ENCODE peak calls at places on chromosome 18, in ten cellular contexts. N, P, F, K, Z, H, M, Q, I and Y are unnamed samples. For H3K27me3 and H3K4me1, the result is how much of the 10 kb centered on the place peaks cover.

GRCh38 chr18:63518178-63519012 is 23.8 kb upstream of the SERPINB12 start:
- DNase-seq in N (peak), P (no peak), F (peak), K (no peak), Z (peak), H (no peak), M (peak), Q (peak), I (peak), Y (peak)

GRCh38 chr18:78853341-78853740 is 126.3 kb upstream of the SALL3 start:
- DNase-seq in N (no peak), P (no peak), F (no peak), K (no peak), Z (no peak), H (no peak), M (no peak), Q (no peak), I (no peak), Y (no peak)

GRCh38 chr18:58892536-58892935 is 27.9 kb downstream of the ZNF532 start:
- DNase-seq in N (no peak), P (no peak), F (no peak), K (no peak), Z (no peak), H (no peak), M (no peak), Q (no peak), I (no peak), Y (no peak)

GRCh38 chr18:3194947-3195612 is 24.7 kb downstream of the MYOM1 start:
- DNase-seq in N (no peak), P (no peak), F (no peak), K (peak), Z (no peak), H (no peak), M (no peak), Q (no peak), I (no peak), Y (no peak)

GRCh38 chr18:37564796-37565137 is 831 bp downstream of the CELF4 start:
- DNase-seq in N (peak), P (no peak), F (no peak), K (peak), Z (peak), H (peak), M (peak), Q (peak), I (peak), Y (no peak)

GRCh38 chr18:6728318-6728717 is 1.2 kb upstream of the ARHGAP28 start:
- DNase-seq in N (no peak), P (no peak), F (no peak), K (no peak), Z (no peak), H (no peak), M (no peak), Q (no peak), I (no peak), Y (no peak)

GRCh38 chr18:48555465-48555995 is 16.7 kb downstream of the CTIF start:
- DNase-seq in N (no peak), P (no peak), F (no peak), K (no peak), Z (no peak), H (no peak), M (no peak), Q (no peak), I (no peak), Y (no peak)

GRCh38 chr18:23855721-23856120 is 158.8 kb upstream of the TTC39C start:
- DNase-seq in N (no peak), P (no peak), F (no peak), K (no peak), Z (no peak), H (no peak), M (no peak), Q (no peak), I (no peak), Y (no peak)

GRCh38 chr18:28159055-28159454 is 17.9 kb downstream of the CDH2 start:
- DNase-seq in N (no peak), P (no peak), F (no peak), K (no peak), Z (no peak), H (no peak), M (no peak), Q (no peak), I (no peak), Y (no peak)

GRCh38 chr18:35242426-35242825 is 1.6 kb downstream of the ZNF397 start:
- DNase-seq in N (no peak), P (no peak), F (no peak), K (no peak), Z (no peak), H (no peak), M (no peak), Q (no peak), I (no peak), Y (no peak)

GRCh38 chr18:62037012-62037742 is 144.4 kb upstream of the RNF152 start:
- DNase-seq in N (no peak), P (no peak), F (no peak), K (peak), Z (no peak), H (no peak), M (no peak), Q (no peak), I (no peak), Y (no peak)

GRCh38 chr18:50266248-50266704 is at the start of gene CFAP53:
- DNase-seq in N (peak), P (peak), F (peak), K (peak), Z (peak), H (peak), M (peak), Q (peak), I (peak), Y (peak)

GRCh38 chr18:62880673-62881364 is 165.5 kb downstream of the PHLPP1 start:
- DNase-seq in N (no peak), P (no peak), F (no peak), K (no peak), Z (no peak), H (no peak), M (no peak), Q (no peak), I (no peak), Y (no peak)

GRCh38 chr18:23609390-23610008 is 23.2 kb upstream of the NPC1 start:
- DNase-seq in N (no peak), P (no peak), F (no peak), K (no peak), Z (no peak), H (no peak), M (no peak), Q (no peak), I (no peak), Y (peak)

GRCh38 chr18:69172046-69172445 is 228.6 kb upstream of the DOK6 start:
- DNase-seq in N (no peak), P (no peak), F (no peak), K (no peak), Z (no peak), H (no peak), M (no peak), Q (no peak), I (no peak), Y (no peak)

GRCh38 chr18:55856191-55856590 is 268.2 kb upstream of the TCF4 start:
- DNase-seq in N (no peak), P (peak), F (no peak), K (no peak), Z (no peak), H (no peak), M (no peak), Q (no peak), I (no peak), Y (no peak)

GRCh38 chr18:28113271-28114023 is 63.5 kb downstream of the CDH2 start:
- DNase-seq in N (no peak), P (no peak), F (no peak), K (no peak), Z (no peak), H (no peak), M (no peak), Q (no peak), I (no peak), Y (no peak)

GRCh38 chr18:52426041-52426440 is 86.0 kb downstream of the DCC start:
- DNase-seq in N (no peak), P (no peak), F (no peak), K (no peak), Z (no peak), H (no peak), M (no peak), Q (no peak), I (no peak), Y (no peak)

GRCh38 chr18:24427484-24427883 is 1.0 kb downstream of the IMPACT start:
- DNase-seq in N (peak), P (no peak), F (no peak), K (no peak), Z (no peak), H (no peak), M (no peak), Q (no peak), I (peak), Y (no peak)

GRCh38 chr18:74378179-74378682 is 62.6 kb downstream of the C18orf63 start:
- DNase-seq in N (no peak), P (no peak), F (no peak), K (peak), Z (no peak), H (no peak), M (peak), Q (no peak), I (no peak), Y (peak)

GRCh38 chr18:45749918-45750689 is 26.1 kb downstream of the SLC14A1 start:
- DNase-seq in N (no peak), P (no peak), F (no peak), K (no peak), Z (no peak), H (no peak), M (no peak), Q (no peak), I (no peak), Y (peak)

GRCh38 chr18:47997338-47997780 is 66.9 kb upstream of the SMAD2 start:
- DNase-seq in N (no peak), P (no peak), F (no peak), K (no peak), Z (no peak), H (no peak), M (no peak), Q (no peak), I (peak), Y (no peak)

GRCh38 chr18:2502880-2503279 is 68.4 kb downstream of the METTL4 start:
- DNase-seq in N (no peak), P (no peak), F (no peak), K (no peak), Z (no peak), H (no peak), M (no peak), Q (no peak), I (no peak), Y (no peak)

GRCh38 chr18:12651651-12652050 is 6.3 kb downstream of the SPIRE1 start:
- DNase-seq in N (no peak), P (no peak), F (no peak), K (no peak), Z (no peak), H (no peak), M (no peak), Q (no peak), I (peak), Y (no peak)

GRCh38 chr18:12654971-12655370 is 2.9 kb downstream of the SPIRE1 start:
- DNase-seq in N (no peak), P (no peak), F (no peak), K (no peak), Z (no peak), H (no peak), M (no peak), Q (no peak), I (no peak), Y (no peak)

GRCh38 chr18:12657048-12657848 is 659 bp downstream of the SPIRE1 start:
- DNase-seq in N (peak), P (no peak), F (no peak), K (peak), Z (peak), H (peak), M (no peak), Q (peak), I (peak), Y (no peak)

GRCh38 chr18:12656671-12657047 is 1.2 kb downstream of the SPIRE1 start:
- DNase-seq in N (no peak), P (no peak), F (no peak), K (no peak), Z (no peak), H (no peak), M (no peak), Q (no peak), I (no peak), Y (no peak)

DNA sequence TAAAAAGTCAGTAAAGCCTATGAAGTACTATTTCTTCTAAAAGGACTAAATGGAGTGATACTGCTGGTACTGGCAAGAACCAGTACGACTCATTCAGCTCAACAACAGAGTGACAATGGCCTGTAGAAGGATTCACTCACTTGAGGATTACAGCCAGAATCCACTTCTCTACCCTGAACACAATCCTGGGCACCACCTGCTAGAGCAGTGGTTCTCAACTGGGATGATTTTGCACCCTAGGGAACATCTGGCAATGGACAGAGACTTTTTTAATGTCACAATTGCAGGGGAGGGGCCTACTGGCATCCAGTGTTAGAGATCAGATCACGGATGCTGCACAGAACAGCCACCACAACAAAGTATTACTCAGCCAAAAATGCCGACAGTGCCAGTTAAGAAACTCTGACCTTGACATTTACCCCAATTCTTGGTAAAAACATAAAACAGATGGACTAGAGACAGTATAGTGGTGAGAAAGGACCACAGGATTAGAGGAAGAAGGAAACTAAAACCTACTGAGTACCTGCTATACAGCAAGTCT is 5.0 kb downstream of the SPIRE1 start:
- DNase-seq in N (no peak), P (no peak), F (peak), K (no peak), Z (no peak), H (no peak), M (no peak), Q (no peak), I (peak), Y (no peak)
- H3K27me3 ChIP-seq in N (under half), P (under half), F (under half), K (under half), Z (under half), H (under half), M (under half), Q (under half), I (under half), Y (under half)

GRCh38 chr18:9016819-9017169 is 85.7 kb upstream of the NDUFV2 start:
- DNase-seq in N (no peak), P (no peak), F (no peak), K (no peak), Z (no peak), H (no peak), M (no peak), Q (no peak), I (no peak), Y (no peak)
- H3K4me3 ChIP-seq in N (no peak), P (no peak), F (peak), K (peak), Z (no peak), H (no peak), M (peak), Q (peak), I (no peak), Y (no peak)

DNA sequence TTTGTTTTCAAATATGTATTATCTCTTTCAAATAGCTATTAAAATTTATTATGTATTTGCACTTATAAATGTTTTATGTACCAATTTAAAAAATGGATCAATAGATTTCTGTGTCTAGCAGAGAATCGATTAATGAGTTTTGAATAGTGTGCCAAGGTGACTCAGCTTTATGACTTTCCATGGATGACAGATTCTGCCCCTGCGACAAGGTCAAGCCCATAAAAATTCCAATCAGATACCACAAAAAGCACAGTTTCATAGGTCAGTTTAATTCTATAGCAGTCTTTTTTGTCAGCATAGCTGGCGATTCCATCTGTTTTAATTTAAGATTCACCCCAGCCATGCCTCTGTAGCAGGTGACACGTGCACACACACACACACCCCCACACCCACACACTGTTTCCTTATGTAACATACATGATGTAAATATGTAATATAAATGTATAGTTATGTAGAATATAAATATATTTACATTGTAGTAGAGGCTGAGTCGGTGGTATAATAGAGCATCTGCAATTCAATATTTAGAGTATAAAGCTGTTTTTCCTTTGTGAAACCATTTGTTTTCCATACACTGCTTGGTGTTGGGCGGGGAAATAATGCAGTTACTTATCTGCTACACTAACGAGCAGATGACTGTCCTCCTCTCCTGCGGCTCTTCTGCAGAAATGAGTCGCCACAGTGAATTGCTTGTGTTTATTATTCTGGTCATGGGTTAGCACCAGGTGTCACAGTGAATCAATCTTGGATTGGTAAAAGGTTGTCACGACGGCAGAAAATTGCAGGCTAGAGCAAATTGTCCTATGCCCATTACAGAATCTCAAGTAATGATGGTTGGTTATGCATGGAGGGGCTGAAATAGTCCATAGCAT is 29.1 kb downstream of the RAB31 start:
- DNase-seq in N (no peak), P (no peak), F (no peak), K (no peak), Z (no peak), H (no peak), M (no peak), Q (no peak), I (no peak), Y (peak)
- H3K4me1 ChIP-seq in N (under half), P (under half), F (under half), K (under half), Z (under half), H (under half), M (under half), Q (under half), I (under half), Y (under half)

GRCh38 chr18:13605901-13606300 is 120.5 kb downstream of the FAM210A start:
- DNase-seq in N (no peak), P (no peak), F (no peak), K (no peak), Z (no peak), H (no peak), M (no peak), Q (no peak), I (no peak), Y (no peak)

GRCh38 chr18:13606589-13607254 is 119.6 kb downstream of the FAM210A start:
- DNase-seq in N (no peak), P (no peak), F (no peak), K (no peak), Z (no peak), H (no peak), M (no peak), Q (no peak), I (no peak), Y (no peak)

GRCh38 chr18:13604751-13605150 is 121.6 kb downstream of the FAM210A start:
- DNase-seq in N (no peak), P (no peak), F (no peak), K (no peak), Z (no peak), H (no peak), M (no peak), Q (no peak), I (no peak), Y (no peak)

GRCh38 chr18:13603304-13604019 is 122.9 kb downstream of the FAM210A start:
- DNase-seq in N (no peak), P (no peak), F (no peak), K (no peak), Z (no peak), H (no peak), M (no peak), Q (no peak), I (no peak), Y (no peak)

DNA sequence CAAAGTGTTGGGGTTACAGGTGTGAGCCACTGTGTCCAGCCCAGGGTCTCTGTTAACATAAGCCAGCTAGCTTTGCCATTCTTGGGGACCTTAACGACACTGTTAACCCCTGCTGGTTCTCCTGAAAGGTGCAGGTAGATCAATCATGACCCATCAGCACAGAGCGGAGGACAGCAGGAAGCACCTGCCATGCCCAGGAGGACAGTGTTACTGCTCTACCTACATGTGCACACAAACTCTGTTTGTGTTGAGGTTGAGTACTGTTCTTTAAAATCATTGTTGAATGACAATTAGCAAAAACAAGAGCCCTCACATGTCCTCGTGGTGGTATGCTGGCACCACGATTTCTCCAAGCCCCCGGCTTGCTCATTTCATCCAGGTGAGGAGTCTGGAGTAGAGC is 120.9 kb downstream of the FAM210A start:
- DNase-seq in N (no peak), P (no peak), F (no peak), K (no peak), Z (no peak), H (no peak), M (no peak), Q (no peak), I (no peak), Y (no peak)
- H3K27me3 ChIP-seq in N (under half), P (under half), F (under half), K (under half), Z (under half), H (under half), M (under half), Q (under half), I (under half), Y (under half)

GRCh38 chr18:8930990-8931648 is 171.4 kb upstream of the NDUFV2 start:
- DNase-seq in N (no peak), P (no peak), F (no peak), K (no peak), Z (no peak), H (no peak), M (no peak), Q (no peak), I (no peak), Y (no peak)
- H3K4me3 ChIP-seq in N (no peak), P (no peak), F (no peak), K (no peak), Z (no peak), H (no peak), M (no peak), Q (no peak), I (no peak), Y (no peak)